ENCODE peak calls at places on chromosomes 5 and 9, in five cellular contexts. V is OCI-LY7, U is HepG2, M is heart left ventricle, T is SJSA1. G is an unnamed sample. For H3K9me3 and H3K4me1, the result is how much of the 10 kb centered on the place peaks cover.

GRCh38 chr9:95516736-95517558 is at the start of gene PTCH1:
- DNase-seq in V (no peak), U (no peak), M (no peak), T (peak), G (no peak)

GRCh38 chr5:103138202-103138601 is 18.1 kb downstream of the PPIP5K2 start:
- DNase-seq in V (no peak), U (no peak), M (no peak), T (no peak), G (no peak)

GRCh38 chr9:34601883-34602570 is 9.9 kb downstream of the RPP25L start:
- DNase-seq in V (no peak), U (no peak), M (no peak), T (no peak), G (no peak)

GRCh38 chr5:39376293-39376714 is 12.0 kb upstream of the C9 start:
- DNase-seq in V (peak), U (peak), M (no peak), T (peak), G (peak)

GRCh38 chr9:121748080-121748479 is 96.6 kb downstream of the DAB2IP start:
- DNase-seq in V (peak), U (no peak), M (no peak), T (no peak), G (no peak)

GRCh38 chr9:75889977-75890540 is 414 bp upstream of the PCSK5 start:
- DNase-seq in V (no peak), U (no peak), M (no peak), T (no peak), G (no peak)

GRCh38 chr9:8389531-8389930 is 590.0 kb upstream of the DMAC1 start:
- DNase-seq in V (no peak), U (no peak), M (no peak), T (no peak), G (no peak)

GRCh38 chr9:93589688-93590087 is 13.3 kb downstream of the PHF2 start:
- DNase-seq in V (no peak), U (peak), M (no peak), T (no peak), G (no peak)

GRCh38 chr9:110936719-110937452 is 101.4 kb downstream of the LPAR1 start:
- DNase-seq in V (no peak), U (no peak), M (no peak), T (no peak), G (no peak)

GRCh38 chr9:37953775-37954437 is 50.0 kb upstream of the SLC25A51 start:
- DNase-seq in V (no peak), U (no peak), M (peak), T (peak), G (no peak)

GRCh38 chr5:19709403-19709802 is 278.6 kb downstream of the CDH18 start:
- DNase-seq in V (no peak), U (no peak), M (no peak), T (no peak), G (no peak)

GRCh38 chr5:178314066-178314660 is 81.6 kb upstream of the PHYKPL start:
- DNase-seq in V (no peak), U (no peak), M (no peak), T (no peak), G (no peak)

GRCh38 chr5:178313316-178313715 is 80.7 kb upstream of the PHYKPL start:
- DNase-seq in V (no peak), U (no peak), M (no peak), T (no peak), G (no peak)

GRCh38 chr5:178314961-178315820 is 82.6 kb upstream of the PHYKPL start:
- DNase-seq in V (no peak), U (no peak), M (no peak), T (no peak), G (no peak)

GRCh38 chr5:178310130-178310865 is 77.7 kb upstream of the PHYKPL start:
- DNase-seq in V (no peak), U (no peak), M (no peak), T (no peak), G (no peak)

DNA sequence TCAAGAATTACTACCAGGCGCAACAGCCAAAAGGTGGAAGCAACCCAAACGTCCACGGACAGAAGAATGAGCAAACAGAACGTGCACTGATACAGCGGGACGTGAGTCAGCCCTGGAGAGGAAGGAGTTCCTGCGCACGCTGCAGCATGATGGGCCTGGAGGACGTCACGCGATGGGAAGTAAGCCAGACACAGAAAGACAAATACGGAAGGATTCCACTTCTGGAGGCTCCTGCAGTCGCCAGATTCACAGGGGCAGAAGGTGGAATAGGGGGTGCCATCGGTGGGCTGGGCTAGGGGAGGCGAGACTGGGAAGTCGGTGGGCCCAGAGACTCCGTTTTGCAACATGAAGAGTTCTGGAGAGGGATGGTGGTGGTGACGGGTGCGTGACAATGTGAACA is 80.3 kb upstream of the PHYKPL start:
- DNase-seq in V (no peak), U (no peak), M (no peak), T (no peak), G (no peak)
- H3K9me3 ChIP-seq in V (under half), U (under half), M (under half), T (under half), G (under half)

GRCh38 chr5:179345429-179346321 is at the start of gene ADAMTS2:
- DNase-seq in V (no peak), U (no peak), M (peak), T (no peak), G (no peak)
- H3K27ac ChIP-seq in V (no peak), U (no peak), M (peak), T (no peak), G (no peak)

GRCh38 chr5:168884040-168884439 is 304.9 kb upstream of the PANK3 start:
- DNase-seq in V (no peak), U (no peak), M (no peak), T (no peak), G (no peak)
- H3K4me1 ChIP-seq in V (under half), U (under half), M (under half), T (half or more), G (under half)

GRCh38 chr5:77637170-77638074 is 1.1 kb downstream of the OTP start:
- DNase-seq in V (no peak), U (no peak), M (no peak), T (no peak), G (no peak)

GRCh38 chr5:77638204-77638762 is at the start of gene OTP:
- DNase-seq in V (no peak), U (no peak), M (no peak), T (no peak), G (no peak)

GRCh38 chr5:77635617-77636422 is 2.7 kb downstream of the OTP start:
- DNase-seq in V (no peak), U (no peak), M (no peak), T (no peak), G (no peak)

GRCh38 chr5:77635073-77635472 is 3.4 kb downstream of the OTP start:
- DNase-seq in V (no peak), U (no peak), M (no peak), T (no peak), G (no peak)

GRCh38 chr5:77636423-77637169 is 1.9 kb downstream of the OTP start:
- DNase-seq in V (no peak), U (no peak), M (no peak), T (no peak), G (no peak)
- H3K9me3 ChIP-seq in V (under half), U (under half), M (under half), T (under half), G (under half)

GRCh38 chr9:14218253-14218652 is 95.7 kb downstream of the NFIB start:
- DNase-seq in V (no peak), U (no peak), M (no peak), T (no peak), G (no peak)
- H3K27ac ChIP-seq in V (no peak), U (no peak), M (peak), T (no peak), G (no peak)

GRCh38 chr5:96712100-96712746 is 50.0 kb downstream of the CAST start:
- DNase-seq in V (no peak), U (no peak), M (no peak), T (no peak), G (no peak)
- H3K4me1 ChIP-seq in V (under half), U (under half), M (half or more), T (under half), G (under half)

DNA sequence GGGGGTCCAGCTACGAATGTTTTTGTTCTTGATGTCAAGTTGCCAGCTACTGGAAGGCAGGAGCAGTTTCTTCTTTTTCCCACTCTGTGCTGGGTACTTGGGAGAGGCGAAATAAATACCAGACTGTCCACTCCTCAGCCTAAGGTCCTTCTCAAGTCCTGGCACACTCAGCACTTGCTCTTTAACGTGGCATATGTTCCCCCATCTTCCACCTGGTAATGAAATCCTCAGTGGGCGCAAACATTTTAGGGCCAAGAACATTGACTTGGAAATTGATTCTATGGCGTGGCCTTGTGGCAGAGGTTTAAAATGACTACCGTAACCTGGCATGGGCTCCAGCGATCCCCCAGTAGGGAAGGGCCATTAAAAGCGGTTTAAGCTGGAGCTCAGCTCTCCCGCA is 51.1 kb upstream of the UBTD2 start:
- DNase-seq in V (no peak), U (no peak), M (no peak), T (no peak), G (no peak)
- H3K9me3 ChIP-seq in V (under half), U (under half), M (under half), T (under half), G (under half)